ENCODE peak calls at places on chromosomes 3 and 15, in seven cellular contexts. One of them, this sample, is unnamed.

GRCh38 chr15:64197425-64197824 is 34.6 kb upstream of the PPIB start:
- DNase-seq in gastrocnemius medialis: no peak
- DNase-seq in small intestine: no peak
- DNase-seq in neuronal stem cell: no peak
- DNase-seq in upper lobe of right lung: no peak
- DNase-seq in GM23248: peak; percentile 79
- DNase-seq in ovary: no peak
- DNase-seq in this sample: no peak

GRCh38 chr3:177145402-177145801 is 51.9 kb downstream of the TBL1XR1 start:
- DNase-seq in small intestine: no peak
- DNase-seq in gastrocnemius medialis: no peak
- DNase-seq in neuronal stem cell: no peak
- DNase-seq in ovary: no peak
- DNase-seq in GM23248: no peak
- DNase-seq in upper lobe of right lung: no peak
- DNase-seq in this sample: no peak

GRCh38 chr3:179717219-179717618 is 64.4 kb downstream of the USP13 start:
- DNase-seq in ovary: no peak
- DNase-seq in upper lobe of right lung: no peak
- DNase-seq in neuronal stem cell: no peak
- DNase-seq in small intestine: no peak
- DNase-seq in GM23248: no peak
- DNase-seq in gastrocnemius medialis: no peak
- DNase-seq in this sample: no peak

GRCh38 chr15:69415381-69415780 is 1.2 kb downstream of the KIF23 start:
- DNase-seq in gastrocnemius medialis: no peak
- DNase-seq in GM23248: peak; percentile 32
- DNase-seq in small intestine: no peak
- DNase-seq in neuronal stem cell: no peak
- DNase-seq in ovary: no peak
- DNase-seq in upper lobe of right lung: no peak
- DNase-seq in this sample: no peak

GRCh38 chr15:68479406-68479805 is 47.4 kb upstream of the ITGA11 start:
- DNase-seq in gastrocnemius medialis: peak; percentile 23
- DNase-seq in upper lobe of right lung: no peak
- DNase-seq in GM23248: peak; percentile 86
- DNase-seq in ovary: peak; percentile 52
- DNase-seq in neuronal stem cell: no peak
- DNase-seq in small intestine: no peak
- DNase-seq in this sample: no peak

GRCh38 chr3:85312326-85312725 is 353.5 kb downstream of the CADM2 start:
- DNase-seq in ovary: no peak
- DNase-seq in small intestine: no peak
- DNase-seq in neuronal stem cell: no peak
- DNase-seq in upper lobe of right lung: no peak
- DNase-seq in gastrocnemius medialis: no peak
- DNase-seq in GM23248: no peak
- DNase-seq in this sample: no peak

GRCh38 chr3:151008699-151009098 is 36.2 kb upstream of the CLRN1 start:
- DNase-seq in GM23248: peak; percentile 79
- DNase-seq in small intestine: peak; percentile 36
- DNase-seq in upper lobe of right lung: no peak
- DNase-seq in gastrocnemius medialis: no peak
- DNase-seq in ovary: no peak
- DNase-seq in neuronal stem cell: peak; percentile 18
- DNase-seq in this sample: no peak

GRCh38 chr15:71632571-71633195 is 177.7 kb upstream of the NR2E3 start:
- DNase-seq in ovary: no peak
- DNase-seq in neuronal stem cell: no peak
- DNase-seq in gastrocnemius medialis: no peak
- DNase-seq in GM23248: no peak
- DNase-seq in small intestine: peak; percentile 6
- DNase-seq in upper lobe of right lung: no peak
- DNase-seq in this sample: no peak

GRCh38 chr3:160162440-160162839 is 62.8 kb upstream of the C3orf80 start:
- DNase-seq in gastrocnemius medialis: no peak
- DNase-seq in ovary: no peak
- DNase-seq in neuronal stem cell: peak; percentile 84
- DNase-seq in small intestine: no peak
- DNase-seq in upper lobe of right lung: no peak
- DNase-seq in GM23248: no peak
- DNase-seq in this sample: no peak

GRCh38 chr15:39056357-39056756 is 491.7 kb upstream of the RASGRP1 start:
- DNase-seq in small intestine: no peak
- DNase-seq in neuronal stem cell: no peak
- DNase-seq in gastrocnemius medialis: no peak
- DNase-seq in upper lobe of right lung: no peak
- DNase-seq in GM23248: no peak
- DNase-seq in ovary: no peak
- DNase-seq in this sample: no peak

GRCh38 chr3:168250415-168250861 is 154.7 kb upstream of the GOLIM4 start:
- DNase-seq in gastrocnemius medialis: no peak
- DNase-seq in ovary: no peak
- DNase-seq in small intestine: no peak
- DNase-seq in upper lobe of right lung: no peak
- DNase-seq in GM23248: peak; percentile 6
- DNase-seq in neuronal stem cell: peak; percentile 26
- DNase-seq in this sample: no peak

GRCh38 chr3:129056832-129057231 is 3.7 kb upstream of the GP9 start:
- DNase-seq in upper lobe of right lung: no peak
- DNase-seq in small intestine: no peak
- DNase-seq in ovary: no peak
- DNase-seq in neuronal stem cell: no peak
- DNase-seq in GM23248: no peak
- DNase-seq in gastrocnemius medialis: no peak
- DNase-seq in this sample: no peak

GRCh38 chr3:129052675-129053074 is 7.9 kb upstream of the GP9 start:
- DNase-seq in gastrocnemius medialis: no peak
- DNase-seq in small intestine: peak; percentile 19
- DNase-seq in upper lobe of right lung: peak; percentile 61
- DNase-seq in neuronal stem cell: no peak
- DNase-seq in GM23248: no peak
- DNase-seq in ovary: peak; percentile 54
- DNase-seq in this sample: no peak

GRCh38 chr3:129057249-129057648 is 3.3 kb upstream of the GP9 start:
- DNase-seq in neuronal stem cell: no peak
- DNase-seq in GM23248: no peak
- DNase-seq in ovary: no peak
- DNase-seq in gastrocnemius medialis: no peak
- DNase-seq in small intestine: no peak
- DNase-seq in upper lobe of right lung: no peak
- DNase-seq in this sample: no peak

GRCh38 chr3:129051776-129052400 is 8.7 kb upstream of the GP9 start:
- DNase-seq in neuronal stem cell: no peak
- DNase-seq in small intestine: peak; percentile 27
- DNase-seq in upper lobe of right lung: peak; percentile 62
- DNase-seq in ovary: no peak
- DNase-seq in gastrocnemius medialis: no peak
- DNase-seq in GM23248: peak; percentile 28
- DNase-seq in this sample: no peak

DNA sequence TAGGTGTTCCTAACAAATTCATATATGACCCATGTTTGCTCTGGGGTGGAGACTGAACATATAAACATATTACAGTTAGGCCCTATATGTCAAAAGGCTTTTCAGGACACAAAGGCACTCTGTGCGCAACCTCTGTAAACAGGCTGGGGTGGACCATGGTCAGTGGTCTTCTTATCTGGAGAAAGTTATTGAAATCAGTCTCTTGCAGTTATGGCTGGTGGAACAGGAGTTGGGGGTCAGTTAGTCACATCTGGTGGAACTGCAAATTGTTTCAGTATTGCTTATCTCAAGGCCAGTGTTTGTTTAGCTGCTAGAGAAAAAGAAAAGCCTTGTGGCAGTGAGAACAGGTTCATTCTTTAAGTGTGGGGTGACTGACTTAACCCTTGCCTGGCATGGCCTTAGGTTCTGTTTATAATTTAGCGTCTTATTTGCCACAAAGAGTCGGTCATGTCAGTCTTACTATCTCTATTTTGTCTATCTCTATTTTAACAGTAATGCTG is 5.9 kb upstream of the GP9 start:
- DNase-seq in gastrocnemius medialis: no peak
- DNase-seq in small intestine: peak; percentile 37
- DNase-seq in ovary: no peak
- DNase-seq in neuronal stem cell: no peak
- DNase-seq in upper lobe of right lung: no peak
- DNase-seq in GM23248: no peak
- DNase-seq in this sample: no peak
- H3K4me1 ChIP-seq in gastrocnemius medialis: peaks cover 3% of the 10 kb centered on the region
- H3K4me1 ChIP-seq in small intestine: peaks cover 3% of the 10 kb centered on the region
- H3K4me1 ChIP-seq in ovary: peaks cover 14% of the 10 kb centered on the region
- H3K4me1 ChIP-seq in neuronal stem cell: peaks cover 3% of the 10 kb centered on the region
- H3K4me1 ChIP-seq in upper lobe of right lung: peaks cover 33% of the 10 kb centered on the region
- H3K4me1 ChIP-seq in GM23248: peaks cover 3% of the 10 kb centered on the region
- H3K4me1 ChIP-seq in this sample: no peaks in the 10 kb centered on the region

GRCh38 chr3:24303057-24303754 is 191.4 kb downstream of the THRB start:
- DNase-seq in small intestine: no peak
- DNase-seq in upper lobe of right lung: no peak
- DNase-seq in ovary: no peak
- DNase-seq in neuronal stem cell: no peak
- DNase-seq in GM23248: no peak
- DNase-seq in gastrocnemius medialis: no peak
- DNase-seq in this sample: no peak
- H3K27ac ChIP-seq in small intestine: no peak overlapping the region
- H3K27ac ChIP-seq in upper lobe of right lung: no peak overlapping the region
- H3K27ac ChIP-seq in ovary: no peak overlapping the region
- H3K27ac ChIP-seq in neuronal stem cell: no peak overlapping the region
- H3K27ac ChIP-seq in GM23248: no peak overlapping the region
- H3K27ac ChIP-seq in gastrocnemius medialis: no peak overlapping the region
- H3K27ac ChIP-seq in this sample: no peak overlapping the region

DNA sequence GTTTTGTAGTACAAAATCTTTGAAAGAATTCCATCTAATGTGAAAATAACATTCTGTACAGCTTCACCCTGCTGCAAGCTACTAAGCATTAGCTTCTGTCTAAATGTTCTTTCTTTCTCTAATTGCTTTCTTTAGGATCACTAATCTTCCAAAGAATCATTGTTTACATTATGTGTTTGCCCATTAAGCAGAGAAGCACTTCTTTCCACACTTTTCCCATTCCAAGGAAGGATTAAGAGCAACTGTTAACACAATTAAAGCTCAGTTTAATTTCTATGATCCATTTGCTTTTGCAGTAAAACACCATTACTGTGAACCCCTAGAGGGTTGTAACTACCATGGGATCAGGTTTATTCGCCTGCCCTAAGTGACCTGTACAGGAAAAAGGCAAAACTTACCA is 125.7 kb upstream of the ZNF385D start:
- DNase-seq in upper lobe of right lung: no peak
- DNase-seq in gastrocnemius medialis: no peak
- DNase-seq in small intestine: no peak
- DNase-seq in ovary: no peak
- DNase-seq in GM23248: no peak
- DNase-seq in neuronal stem cell: no peak
- DNase-seq in this sample: no peak
- H3K4me1 ChIP-seq in upper lobe of right lung: no peaks in the 10 kb centered on the region
- H3K4me1 ChIP-seq in gastrocnemius medialis: peaks cover 8% of the 10 kb centered on the region
- H3K4me1 ChIP-seq in small intestine: no peaks in the 10 kb centered on the region
- H3K4me1 ChIP-seq in ovary: no peaks in the 10 kb centered on the region
- H3K4me1 ChIP-seq in GM23248: no peaks in the 10 kb centered on the region
- H3K4me1 ChIP-seq in neuronal stem cell: no peaks in the 10 kb centered on the region
- H3K4me1 ChIP-seq in this sample: no peaks in the 10 kb centered on the region

GRCh38 chr3:132553811-132554210 is 43.3 kb upstream of the ACKR4 start:
- DNase-seq in gastrocnemius medialis: no peak
- DNase-seq in neuronal stem cell: no peak
- DNase-seq in small intestine: no peak
- DNase-seq in ovary: no peak
- DNase-seq in GM23248: no peak
- DNase-seq in upper lobe of right lung: no peak
- DNase-seq in this sample: no peak

GRCh38 chr3:132554437-132554836 is 42.6 kb upstream of the ACKR4 start:
- DNase-seq in gastrocnemius medialis: no peak
- DNase-seq in neuronal stem cell: no peak
- DNase-seq in ovary: no peak
- DNase-seq in upper lobe of right lung: no peak
- DNase-seq in GM23248: no peak
- DNase-seq in small intestine: no peak
- DNase-seq in this sample: no peak

GRCh38 chr3:132549169-132549568 is 47.9 kb upstream of the ACKR4 start:
- DNase-seq in small intestine: no peak
- DNase-seq in ovary: no peak
- DNase-seq in neuronal stem cell: no peak
- DNase-seq in upper lobe of right lung: no peak
- DNase-seq in GM23248: no peak
- DNase-seq in gastrocnemius medialis: no peak
- DNase-seq in this sample: no peak

GRCh38 chr3:132549890-132550578 is 47.0 kb upstream of the ACKR4 start:
- DNase-seq in GM23248: peak; percentile 79
- DNase-seq in gastrocnemius medialis: no peak
- DNase-seq in neuronal stem cell: no peak
- DNase-seq in upper lobe of right lung: no peak
- DNase-seq in ovary: no peak
- DNase-seq in small intestine: no peak
- DNase-seq in this sample: no peak

DNA sequence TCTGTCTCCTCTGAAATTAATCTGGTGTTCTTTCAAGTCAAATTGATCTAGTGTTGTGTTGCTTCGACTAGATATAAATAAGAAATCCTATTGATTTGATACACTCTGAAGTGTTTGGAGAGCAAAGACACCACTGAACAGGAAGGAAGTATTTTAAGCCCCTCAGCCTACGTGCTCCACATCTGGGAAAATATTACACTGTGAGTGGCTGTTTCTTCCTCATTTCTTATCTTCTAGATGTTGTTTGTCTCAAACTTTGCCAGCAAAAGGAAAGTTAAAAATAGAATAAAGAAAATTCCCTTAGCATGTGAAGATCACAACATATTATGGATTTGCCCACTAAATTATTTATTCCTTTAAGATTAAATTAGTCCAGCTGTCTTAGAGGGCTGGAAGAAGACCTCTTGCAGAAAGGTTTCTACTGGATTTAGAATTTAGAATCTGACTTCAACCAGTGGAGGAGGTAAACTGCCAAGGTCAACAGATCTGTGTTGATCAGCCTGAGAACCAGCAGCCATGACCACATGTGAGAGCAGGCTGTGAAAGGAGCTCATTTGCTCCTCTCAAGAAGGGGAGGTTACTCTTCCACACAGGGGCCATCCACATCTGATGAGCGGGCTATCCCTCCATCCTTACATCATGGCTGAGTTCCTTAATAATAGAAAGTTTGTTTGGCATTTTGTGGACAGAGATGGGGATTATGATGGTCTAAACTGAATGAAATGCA is 46.3 kb upstream of the ACKR4 start:
- DNase-seq in neuronal stem cell: no peak
- DNase-seq in gastrocnemius medialis: no peak
- DNase-seq in GM23248: no peak
- DNase-seq in upper lobe of right lung: no peak
- DNase-seq in ovary: no peak
- DNase-seq in small intestine: no peak
- DNase-seq in this sample: no peak
- H3K27ac ChIP-seq in neuronal stem cell: no peak overlapping the region
- H3K27ac ChIP-seq in gastrocnemius medialis: no peak overlapping the region
- H3K27ac ChIP-seq in GM23248: peak overlapping the region; percentile 50
- H3K27ac ChIP-seq in upper lobe of right lung: no peak overlapping the region
- H3K27ac ChIP-seq in ovary: peak overlapping the region; percentile 35
- H3K27ac ChIP-seq in small intestine: no peak overlapping the region
- H3K27ac ChIP-seq in this sample: peak overlapping the region; percentile 59

GRCh38 chr3:172701056-172701455 is 9.8 kb downstream of the NCEH1 start:
- DNase-seq in ovary: no peak
- DNase-seq in upper lobe of right lung: no peak
- DNase-seq in gastrocnemius medialis: no peak
- DNase-seq in GM23248: no peak
- DNase-seq in neuronal stem cell: no peak
- DNase-seq in small intestine: no peak
- DNase-seq in this sample: no peak
- H3K4me1 ChIP-seq in ovary: no peaks in the 10 kb centered on the region
- H3K4me1 ChIP-seq in upper lobe of right lung: peaks cover 10% of the 10 kb centered on the region
- H3K4me1 ChIP-seq in gastrocnemius medialis: peaks cover 22% of the 10 kb centered on the region
- H3K4me1 ChIP-seq in GM23248: peaks cover 4% of the 10 kb centered on the region
- H3K4me1 ChIP-seq in neuronal stem cell: peaks cover 5% of the 10 kb centered on the region
- H3K4me1 ChIP-seq in small intestine: no peaks in the 10 kb centered on the region
- H3K4me1 ChIP-seq in this sample: no peaks in the 10 kb centered on the region

This sample was measured in ascending aorta.